ENCODE peak calls at places on chromosome 16, in nine cellular contexts. I is lower leg skin, F is omental fat pad, V is ELR, T is AG04449, M is uterus, B is HCEC 1CT, R is islet precursor cell, P is GM12865. O is an unnamed sample.

GRCh38 chr16:63938661-63939060 is 1183.2 kb downstream of the CDH11 start:
- DNase-seq in I (no peak), F (no peak), V (no peak), T (no peak), M (no peak), B (peak; percentile 21), R (no peak), P (no peak), O (no peak)

GRCh38 chr16:582218-582613 is 7.7 kb upstream of the RAB40C start:
- DNase-seq in I (no peak), F (no peak), V (no peak), T (no peak), M (no peak), B (no peak), R (no peak), P (no peak), O (no peak)

GRCh38 chr16:83400234-83400633 is 407.5 kb upstream of the HSBP1 start:
- DNase-seq in I (no peak), F (no peak), V (no peak), T (no peak), M (no peak), B (no peak), R (no peak), P (no peak), O (no peak)

GRCh38 chr16:27318399-27319256 is 4.9 kb downstream of the IL4R start:
- DNase-seq in I (peak; percentile 87), F (no peak), V (no peak), T (no peak), M (peak; percentile 24), B (no peak), R (no peak), P (peak; percentile 75), O (no peak)

GRCh38 chr16:21009815-21010214 is 109.2 kb downstream of the LYRM1 start:
- DNase-seq in I (no peak), F (no peak), V (no peak), T (no peak), M (no peak), B (no peak), R (no peak), P (no peak), O (no peak)

GRCh38 chr16:68037820-68038597 is 14.9 kb downstream of the DUS2 start:
- DNase-seq in I (no peak), F (no peak), V (no peak), T (no peak), M (no peak), B (no peak), R (no peak), P (peak; percentile 43), O (no peak)

GRCh38 chr16:57711-58110 is 4.1 kb downstream of the SNRNP25 start:
- DNase-seq in I (no peak), F (no peak), V (peak; percentile 67), T (no peak), M (no peak), B (no peak), R (no peak), P (no peak), O (no peak)

GRCh38 chr16:85912271-85912974 is 13.5 kb downstream of the IRF8 start:
- DNase-seq in I (no peak), F (no peak), V (no peak), T (no peak), M (peak; percentile 65), B (no peak), R (no peak), P (no peak), O (peak; percentile 82)

GRCh38 chr16:1938316-1938715 is 4.7 kb downstream of the MSRB1 start:
- DNase-seq in I (no peak), F (no peak), V (no peak), T (no peak), M (no peak), B (no peak), R (peak; percentile 39), P (no peak), O (no peak)

GRCh38 chr16:15466886-15467781 is 32.7 kb downstream of the BMERB1 start:
- DNase-seq in I (no peak), F (no peak), V (peak; percentile 42), T (no peak), M (no peak), B (peak; percentile 29), R (no peak), P (no peak), O (no peak)